ENCODE peak calls at places on chromosomes 5 and 9, in four cellular contexts. V, G, R and J are unnamed samples.
A peak's percentile ranks its signal among the peaks of the same experiment; 100 is the strongest.

GRCh38 chr9:134396258-134396742 is 70.0 kb downstream of the RXRA start:
- DNase-seq in R (peak; percentile 52), G (no peak), V (no peak), J (no peak)

GRCh38 chr5:2187687-2188086 is 305.0 kb upstream of the IRX4 start:
- DNase-seq in V (no peak), R (no peak), G (no peak), J (no peak)

GRCh38 chr9:81490605-81491331 is 198.6 kb downstream of the TLE1 start:
- DNase-seq in V (peak; percentile 2), G (no peak), R (no peak), J (peak; percentile 55)

GRCh38 chr5:129554134-129554904 is 94.2 kb downstream of the ADAMTS19 start:
- DNase-seq in G (no peak), R (no peak), V (no peak), J (no peak)

GRCh38 chr9:20872340-20872977 is 159.0 kb downstream of the HACD4 start:
- DNase-seq in G (no peak), R (no peak), V (no peak), J (peak; percentile 79)

GRCh38 chr9:127209948-127210621 is 54.5 kb upstream of the GARNL3 start:
- DNase-seq in V (no peak), G (no peak), R (no peak), J (no peak)

GRCh38 chr5:82044015-82044414 is 72.2 kb downstream of the ATG10 start:
- DNase-seq in G (no peak), V (no peak), R (no peak), J (no peak)

GRCh38 chr5:9928266-9928750 is 298.2 kb upstream of the TAS2R1 start:
- DNase-seq in V (no peak), R (no peak), G (no peak), J (no peak)

GRCh38 chr5:66410056-66410455 is 186.1 kb upstream of the MAST4 start:
- DNase-seq in V (no peak), R (no peak), G (peak; percentile 36), J (no peak)

GRCh38 chr5:138240690-138241385 is 27.7 kb upstream of the CDC23 start:
- DNase-seq in R (no peak), V (no peak), G (no peak), J (no peak)

GRCh38 chr5:103499236-103499635 is 63.4 kb downstream of the NUDT12 start:
- DNase-seq in V (no peak), G (no peak), R (no peak), J (no peak)

GRCh38 chr5:4226565-4226964 is 630.9 kb downstream of the IRX1 start:
- DNase-seq in R (no peak), G (no peak), V (no peak), J (no peak)

GRCh38 chr5:124583469-124584350 is 162.7 kb downstream of the ZNF608 start:
- DNase-seq in G (no peak), R (peak; percentile 93), V (peak; percentile 40), J (peak; percentile 74)

GRCh38 chr5:68171101-68171558 is 44.4 kb upstream of the PIK3R1 start:
- DNase-seq in G (no peak), V (no peak), R (no peak), J (peak; percentile 54)

GRCh38 chr5:96219580-96220281 is 213.3 kb downstream of the PCSK1 start:
- DNase-seq in R (no peak), G (no peak), V (no peak), J (peak; percentile 94)

GRCh38 chr9:96605328-96605727 is 14.3 kb downstream of the CDC14B start:
- DNase-seq in V (no peak), G (no peak), R (no peak), J (no peak)

GRCh38 chr5:135718151-135718550 is 116.3 kb upstream of the SLC25A48 start:
- DNase-seq in R (no peak), G (no peak), V (peak; percentile 8), J (peak; percentile 80)

GRCh38 chr9:17627641-17628040 is 48.8 kb downstream of the SH3GL2 start:
- DNase-seq in G (no peak), R (no peak), V (no peak), J (no peak)

GRCh38 chr9:134688661-134689319 is 47.2 kb downstream of the COL5A1 start:
- DNase-seq in V (no peak), G (no peak), R (no peak), J (no peak)

GRCh38 chr9:117002686-117003085 is 315.6 kb downstream of the TRIM32 start:
- DNase-seq in G (no peak), R (no peak), V (no peak), J (no peak)

GRCh38 chr5:113147088-113147487 is 170.5 kb downstream of the DCP2 start:
- DNase-seq in V (no peak), G (no peak), R (no peak), J (peak; percentile 93)

GRCh38 chr5:143244000-143244736 is 159.3 kb downstream of the NR3C1 start:
- DNase-seq in G (no peak), R (no peak), V (peak; percentile 82), J (peak; percentile 99)

GRCh38 chr9:106962615-106963363 is 99.8 kb downstream of the ZNF462 start:
- DNase-seq in G (no peak), V (no peak), R (no peak), J (no peak)

GRCh38 chr5:22314548-22314947 is 538.6 kb downstream of the CDH12 start:
- DNase-seq in G (no peak), V (no peak), R (no peak), J (no peak)

GRCh38 chr5:93164690-93165089 is 416.3 kb downstream of the NR2F1-AS1 start:
- DNase-seq in R (no peak), V (peak; percentile 87), G (peak; percentile 28), J (peak; percentile 93)

GRCh38 chr9:114186091-114186792 is 30.9 kb downstream of the COL27A1 start:
- DNase-seq in R (no peak), G (no peak), V (no peak), J (no peak)

GRCh38 chr5:159459951-159460538 is 129.8 kb upstream of the IL12B start:
- DNase-seq in G (no peak), R (no peak), V (no peak), J (peak; percentile 35)

GRCh38 chr9:120965344-120966004 is 38.9 kb upstream of the TRAF1 start:
- DNase-seq in G (peak; percentile 25), R (no peak), V (no peak), J (peak; percentile 9)

GRCh38 chr9:68685770-68686169 is 19.3 kb upstream of the PIP5K1B start:
- DNase-seq in G (peak; percentile 28), R (peak; percentile 81), V (peak; percentile 37), J (peak; percentile 10)

GRCh38 chr9:127015926-127016512 is 101.4 kb downstream of the RALGPS1 start:
- DNase-seq in R (no peak), V (no peak), G (no peak), J (no peak)

DNA sequence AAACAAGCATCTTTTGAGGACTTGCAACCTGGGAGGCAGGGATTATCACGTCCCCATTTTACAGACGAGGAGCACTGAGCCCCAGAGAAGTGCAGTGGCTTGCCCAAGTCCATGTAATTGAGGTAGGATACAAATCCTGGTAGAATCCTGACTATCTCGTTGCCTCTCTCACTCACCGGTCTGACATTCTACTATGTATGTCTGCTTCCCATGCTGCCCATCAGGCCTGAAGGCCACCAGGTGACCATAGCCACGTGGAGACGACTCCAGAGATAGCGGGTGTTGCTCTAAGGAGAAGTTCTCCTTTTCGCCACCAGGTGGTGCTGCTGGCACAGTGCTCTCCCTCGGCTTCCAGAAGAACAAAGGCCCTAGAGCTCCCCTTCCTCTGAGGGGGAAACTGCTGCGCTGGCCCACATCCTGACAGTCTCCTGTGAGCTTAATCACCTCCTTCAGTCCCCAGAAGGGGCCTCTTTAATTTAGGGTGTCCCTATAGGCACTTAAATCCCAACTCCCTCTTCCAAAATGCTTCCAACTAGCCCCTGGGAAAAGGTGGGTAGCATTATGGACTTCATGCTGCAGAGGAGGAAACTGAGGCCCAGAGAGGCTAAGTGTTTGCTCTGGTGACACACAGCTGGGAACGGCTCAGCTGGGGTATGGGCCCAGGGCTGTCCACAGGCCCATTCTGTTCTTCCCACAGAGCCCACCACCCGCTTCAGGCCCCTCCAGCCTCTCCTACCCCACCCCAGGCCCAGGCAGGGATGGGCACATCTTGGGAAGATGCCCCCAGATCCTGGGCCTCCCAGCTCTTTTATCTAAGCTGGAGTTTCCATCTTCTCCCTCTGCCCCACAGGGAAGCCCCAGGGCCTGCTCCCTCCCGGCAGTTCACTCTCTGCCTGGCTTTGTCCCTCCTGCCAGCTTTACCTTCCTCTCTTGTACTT is 6.4 kb downstream of the SLC34A1 start:
- DNase-seq in G (peak; percentile 95), V (peak; percentile 81), R (peak; percentile 80), J (peak; percentile 79)
- TF ChIP-seq EZH2phosphoT487 in G (no peak), V (no peak), R (no peak), J (no peak)

GRCh38 chr5:114361724-114362196 is at the start of gene KCNN2:
- DNase-seq in V (no peak), G (peak; percentile 68), R (peak; percentile 94), J (peak; percentile 4)
- TF ChIP-seq EZH2phosphoT487 in V (no peak), G (no peak), R (no peak), J (no peak)

GRCh38 chr5:149382517-149383220 is 3.6 kb upstream of the IL17B start:
- DNase-seq in R (no peak), V (no peak), G (no peak), J (no peak)

GRCh38 chr5:149381261-149381985 is 2.3 kb upstream of the IL17B start:
- DNase-seq in G (no peak), R (no peak), V (no peak), J (no peak)

GRCh38 chr5:149380466-149381121 is 1.5 kb upstream of the IL17B start:
- DNase-seq in V (no peak), R (no peak), G (no peak), J (no peak)

GRCh38 chr5:149383399-149383798 is 4.3 kb upstream of the IL17B start:
- DNase-seq in G (no peak), V (no peak), R (no peak), J (no peak)

DNA sequence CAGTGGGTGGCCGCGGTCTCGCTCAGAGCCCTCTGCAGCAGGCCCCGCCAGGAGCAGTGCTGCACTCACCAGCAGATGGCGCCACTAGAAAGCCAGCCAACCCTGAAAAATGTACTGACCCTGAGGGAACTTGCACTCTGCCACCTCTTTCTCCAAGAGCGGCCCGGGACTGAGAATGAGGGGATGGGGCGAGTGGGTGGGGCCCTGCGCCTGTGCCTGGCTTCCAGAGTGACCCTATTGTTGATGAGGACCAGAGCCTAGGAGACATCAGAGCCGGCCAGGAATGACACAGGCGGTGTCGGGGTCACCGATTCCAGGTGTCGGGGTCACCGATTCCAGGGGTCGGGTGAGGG is 2.9 kb upstream of the IL17B start:
- DNase-seq in R (peak; percentile 56), V (peak; percentile 33), G (peak; percentile 93), J (peak; percentile 75)
- TF ChIP-seq EZH2phosphoT487 in R (no peak), V (no peak), G (no peak), J (no peak)

GRCh38 chr5:39419830-39420229 is 5.0 kb downstream of the DAB2 start:
- DNase-seq in G (no peak), R (no peak), V (no peak), J (peak; percentile 46)
- TF ChIP-seq EZH2phosphoT487 in G (no peak), R (no peak), V (no peak), J (no peak)